ENCODE peak calls at places on chromosomes 5 and 9, in four cellular contexts. U, H, Z and R are unnamed samples.

GRCh38 chr5:171288066-171288465 is 21.0 kb upstream of the TLX3 start:
- DNase-seq in U (no peak), H (no peak), Z (no peak), R (no peak)

GRCh38 chr9:124011460-124012301 is at the start of gene LHX2:
- DNase-seq in U (peak; percentile 88), H (peak; percentile 72), Z (peak; percentile 91), R (peak; percentile 77)

GRCh38 chr5:142435410-142436115 is 110.7 kb upstream of the SPRY4 start:
- DNase-seq in U (no peak), H (no peak), Z (no peak), R (no peak)

GRCh38 chr5:149118463-149118862 is 22.8 kb upstream of the ABLIM3 start:
- DNase-seq in U (no peak), H (no peak), Z (no peak), R (no peak)

GRCh38 chr5:124605516-124605915 is 140.9 kb downstream of the ZNF608 start:
- DNase-seq in U (no peak), H (no peak), Z (no peak), R (no peak)

GRCh38 chr5:133819977-133820471 is 148.4 kb downstream of the C5orf15 start:
- DNase-seq in U (no peak), H (no peak), Z (no peak), R (no peak)

GRCh38 chr9:74666625-74667316 is 169.6 kb downstream of the RORB start:
- DNase-seq in U (no peak), H (no peak), Z (no peak), R (no peak)

GRCh38 chr5:178381921-178382688 is 149.5 kb upstream of the PHYKPL start:
- DNase-seq in U (no peak), H (no peak), Z (no peak), R (no peak)

DNA sequence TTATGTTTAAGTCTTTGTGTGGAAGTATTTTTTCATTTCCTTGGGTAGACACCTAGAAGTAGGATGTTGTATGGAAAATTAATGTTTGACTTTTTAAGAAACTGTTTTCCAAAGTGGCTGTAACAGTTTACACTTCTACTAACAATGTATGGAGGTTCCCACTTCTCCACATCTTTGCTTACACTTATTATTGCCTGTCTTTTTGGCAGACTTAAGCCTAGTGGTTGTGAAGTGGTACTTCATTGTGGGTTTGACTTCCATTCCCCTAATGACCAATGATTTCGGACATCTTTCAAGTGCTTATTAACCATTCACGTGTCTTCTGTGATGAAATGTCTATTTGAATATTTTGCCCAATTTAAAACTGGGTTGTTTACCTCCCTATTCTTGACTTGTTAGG is 91.5 kb upstream of the CDKN2B start:
- DNase-seq in U (no peak), H (no peak), Z (no peak), R (no peak)
- TF ChIP-seq CTCF in U (no peak), H (peak; percentile 70), Z (peak; percentile 27), R (no peak)

GRCh38 chr5:95960802-95961616 is 642 bp downstream of the ELL2 start:
- DNase-seq in U (peak; percentile 82), H (peak; percentile 92), Z (peak; percentile 88), R (peak; percentile 86)

GRCh38 chr5:95958308-95959014 is 3.2 kb downstream of the ELL2 start:
- DNase-seq in U (no peak), H (no peak), Z (no peak), R (no peak)

GRCh38 chr5:95961617-95962474 is at the start of gene ELL2:
- DNase-seq in U (peak; percentile 96), H (peak; percentile 94), Z (peak; percentile 98), R (peak; percentile 95)

GRCh38 chr5:95959051-95959963 is 2.3 kb downstream of the ELL2 start:
- DNase-seq in U (no peak), H (no peak), Z (no peak), R (peak; percentile 15)

DNA sequence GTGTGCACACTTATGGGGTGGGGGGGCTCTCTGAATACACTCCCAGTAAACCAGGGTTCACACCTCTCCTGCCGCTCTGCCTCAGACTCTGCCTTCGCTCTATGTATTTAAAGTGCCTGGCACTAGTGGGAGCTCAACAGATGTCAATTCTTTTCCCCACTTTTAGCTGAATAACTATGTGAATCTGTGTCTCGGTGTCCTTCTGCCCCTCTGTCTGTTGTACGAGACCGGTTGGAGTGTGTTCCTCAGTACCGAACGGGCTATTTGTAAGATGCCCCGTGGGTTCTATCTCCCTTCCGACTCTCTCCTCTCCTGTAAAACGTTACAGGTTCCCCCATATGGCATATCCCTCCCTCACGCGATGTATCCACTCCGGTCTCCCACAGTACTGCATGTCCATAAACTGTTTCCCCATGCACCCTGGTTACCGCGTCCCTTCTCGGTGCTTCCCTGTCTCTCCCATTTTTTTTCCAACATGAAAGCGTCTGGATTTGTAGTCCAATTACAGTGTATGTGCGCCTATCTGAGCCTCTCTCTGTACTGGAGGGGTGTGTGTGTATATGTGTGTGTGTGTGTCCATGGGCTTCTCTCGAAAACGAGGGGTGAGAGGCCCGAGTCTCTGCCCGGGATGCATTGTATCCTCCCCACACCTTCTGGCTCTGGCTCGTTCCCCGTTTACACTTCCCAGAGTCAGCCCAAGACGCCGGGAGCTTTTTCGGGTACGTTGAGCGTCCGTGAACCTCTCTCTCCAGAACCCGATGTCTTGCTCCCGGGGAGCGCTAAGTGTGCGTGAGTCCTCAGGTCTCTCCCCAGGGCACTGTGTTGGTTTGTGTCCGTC is 1.5 kb downstream of the ELL2 start:
- DNase-seq in U (no peak), H (peak; percentile 28), Z (no peak), R (no peak)
- TF ChIP-seq CTCF in U (peak; percentile 24), H (no peak), Z (no peak), R (no peak)

DNA sequence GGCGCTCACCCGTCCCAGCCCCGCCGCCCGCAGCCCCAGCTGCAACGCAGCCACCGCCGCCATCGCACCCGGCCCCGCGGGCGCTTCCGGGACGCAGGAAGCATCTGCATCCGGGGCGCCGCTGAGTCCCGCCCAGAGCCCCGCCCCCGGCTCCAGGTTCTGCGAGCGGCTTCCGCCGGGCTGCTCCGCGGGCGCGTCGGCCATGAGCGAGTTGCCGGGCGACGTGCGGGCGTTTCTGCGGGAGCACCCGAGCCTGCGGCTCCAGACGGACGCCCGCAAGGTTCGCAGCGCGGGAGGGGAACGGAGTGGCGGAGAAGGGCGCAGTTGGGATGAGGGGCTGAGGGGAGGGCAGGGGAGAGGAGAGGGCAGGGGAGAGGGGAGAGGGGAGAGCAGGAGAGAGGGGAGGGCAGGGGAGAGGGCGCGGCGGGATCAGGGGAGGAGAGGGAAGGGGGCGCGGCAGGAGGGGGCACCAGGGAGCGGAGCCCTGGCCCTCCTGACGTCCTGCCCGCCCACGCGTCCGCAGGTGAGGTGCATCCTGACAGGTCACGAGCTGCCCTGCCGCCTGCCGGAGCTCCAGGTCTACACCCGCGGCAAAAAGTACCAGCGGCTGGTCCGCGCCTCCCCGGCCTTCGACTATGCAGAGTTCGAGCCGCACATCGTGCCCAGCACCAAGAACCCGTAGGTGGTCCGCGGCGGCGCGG is at the start of the genes SURF1 and SURF2:
- DNase-seq in U (peak; percentile 96), H (peak; percentile 69), Z (peak; percentile 90), R (peak; percentile 96)
- TF ChIP-seq CTCF in U (peak; percentile 30), H (no peak), Z (peak; percentile 42), R (no peak)

GRCh38 chr5:122996102-122996501 is 40.4 kb downstream of the PPIC start:
- DNase-seq in U (no peak), H (no peak), Z (no peak), R (no peak)

GRCh38 chr5:123001801-123002200 is 34.7 kb downstream of the PPIC start:
- DNase-seq in U (no peak), H (no peak), Z (no peak), R (no peak)

GRCh38 chr5:123000731-123001130 is 35.8 kb downstream of the PPIC start:
- DNase-seq in U (no peak), H (no peak), Z (no peak), R (no peak)

GRCh38 chr5:122997294-122997693 is 39.2 kb downstream of the PPIC start:
- DNase-seq in U (no peak), H (no peak), Z (no peak), R (no peak)

DNA sequence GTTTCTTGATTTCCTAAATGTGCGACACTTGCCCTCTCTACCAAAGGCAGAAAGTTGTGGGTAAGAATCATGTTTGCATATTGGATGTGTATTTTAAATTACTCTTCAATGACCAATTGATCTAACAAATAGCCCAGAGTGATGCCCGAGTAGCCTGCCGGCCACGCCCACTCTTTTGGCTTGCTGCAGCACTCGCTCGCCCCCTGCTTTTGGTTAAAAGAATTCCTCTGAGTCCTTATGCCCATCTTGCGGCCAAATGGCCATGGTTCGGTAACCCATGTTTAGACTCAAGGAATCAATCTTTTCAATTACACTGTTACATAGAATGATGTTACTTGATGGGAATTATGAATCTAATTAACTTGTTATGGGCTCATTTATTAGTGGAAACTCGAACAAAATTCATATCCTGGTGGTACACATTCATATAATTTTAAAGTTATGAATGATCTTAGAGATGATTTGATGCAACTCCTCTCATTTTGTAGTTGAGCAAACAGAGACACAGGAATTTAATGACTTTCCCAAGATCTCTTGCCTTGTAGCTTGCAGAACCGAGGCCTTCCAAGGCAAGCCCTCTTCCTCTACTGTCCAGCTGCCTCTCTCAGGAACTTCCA is 36.5 kb downstream of the PPIC start:
- DNase-seq in U (peak; percentile 58), H (peak; percentile 80), Z (peak; percentile 47), R (peak; percentile 69)
- TF ChIP-seq CTCF in U (peak; percentile 62), H (peak; percentile 70), Z (peak; percentile 78), R (peak; percentile 64)

GRCh38 chr5:1494780-1495524 is 28.8 kb downstream of the LPCAT1 start:
- DNase-seq in U (no peak), H (no peak), Z (peak; percentile 93), R (peak; percentile 69)

GRCh38 chr5:1495525-1495897 is 28.2 kb downstream of the LPCAT1 start:
- DNase-seq in U (no peak), H (no peak), Z (no peak), R (no peak)

GRCh38 chr5:1493413-1493812 is 30.3 kb downstream of the LPCAT1 start:
- DNase-seq in U (no peak), H (no peak), Z (no peak), R (no peak)

GRCh38 chr5:1492757-1493156 is 31.0 kb downstream of the LPCAT1 start:
- DNase-seq in U (no peak), H (no peak), Z (no peak), R (no peak)

DNA sequence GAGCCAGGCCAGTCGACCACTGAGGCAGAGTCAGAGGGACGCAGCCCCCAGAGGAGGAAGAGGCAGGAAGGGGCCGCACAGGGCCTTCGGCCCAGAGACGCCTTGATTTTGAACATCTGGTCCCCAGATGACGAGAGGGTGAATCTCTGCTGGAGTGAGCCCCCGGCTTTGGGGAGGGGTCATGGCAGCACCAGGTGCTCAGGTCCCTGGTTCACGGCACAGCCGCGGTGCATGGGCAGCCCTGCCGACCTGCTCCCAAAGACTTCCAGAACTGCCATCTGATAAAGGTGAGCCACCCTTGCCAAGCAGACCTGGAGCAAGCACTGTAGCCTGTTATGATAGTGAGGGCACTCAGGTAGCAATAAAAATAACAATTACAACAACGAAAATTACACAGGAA is 29.8 kb downstream of the LPCAT1 start:
- DNase-seq in U (no peak), H (no peak), Z (no peak), R (no peak)
- TF ChIP-seq CTCF in U (no peak), H (no peak), Z (no peak), R (no peak)